ENCODE peak calls at places on chromosomes 7 and 10, in eight cellular contexts. T, O, V, B, A, W, G and L are unnamed samples. For H3K27me3, the result is how much of the 10 kb centered on the place peaks cover.

GRCh38 chr7:119664601-119665000 is 608.4 kb upstream of the KCND2 start:
- DNase-seq in A (no peak), W (no peak), V (no peak), T (peak), G (no peak), B (no peak), O (no peak), L (peak)

GRCh38 chr10:31756131-31757119 is 172.2 kb downstream of the ARHGAP12 start:
- DNase-seq in A (no peak), O (no peak), G (no peak), B (no peak), T (no peak), V (no peak), W (no peak), L (no peak)

GRCh38 chr10:132219486-132219885 is 32.7 kb downstream of the DPYSL4 start:
- DNase-seq in O (no peak), B (no peak), A (no peak), T (no peak), W (no peak), V (no peak), G (no peak), L (no peak)

GRCh38 chr10:8049874-8050560 is 4.5 kb upstream of the GATA3 start:
- DNase-seq in O (no peak), V (peak), T (peak), W (no peak), A (no peak), B (no peak), G (no peak), L (no peak)

GRCh38 chr10:48523212-48523819 is 81.6 kb downstream of the ARHGAP22 start:
- DNase-seq in B (no peak), W (peak), T (peak), V (peak), G (no peak), O (peak), A (peak), L (peak)

GRCh38 chr10:6151087-6151977 is 51.4 kb upstream of the PFKFB3 start:
- DNase-seq in B (peak), O (no peak), T (peak), W (peak), G (peak), V (peak), A (peak), L (no peak)

GRCh38 chr10:49613160-49613881 is 516 bp upstream of the CHAT start:
- DNase-seq in W (no peak), G (no peak), T (no peak), V (no peak), A (peak), B (no peak), O (no peak), L (no peak)

GRCh38 chr7:105268511-105269392 is 120.0 kb downstream of the SRPK2 start:
- DNase-seq in T (peak), A (no peak), B (no peak), V (no peak), G (peak), W (no peak), O (no peak), L (peak)

GRCh38 chr7:32228601-32229000 is 158.4 kb upstream of the PDE1C start:
- DNase-seq in B (no peak), A (no peak), T (no peak), O (no peak), V (no peak), G (no peak), W (no peak), L (no peak)

GRCh38 chr7:147909712-147910111 is 680.9 kb upstream of the C7orf33 start:
- DNase-seq in W (no peak), O (no peak), T (no peak), A (no peak), V (no peak), G (no peak), B (no peak), L (no peak)

GRCh38 chr10:34498821-34499220 is 316.3 kb downstream of the PARD3 start:
- DNase-seq in A (no peak), O (no peak), W (no peak), V (no peak), B (no peak), G (no peak), T (no peak), L (no peak)

GRCh38 chr7:55050286-55050685 is 31.5 kb downstream of the EGFR start:
- DNase-seq in B (no peak), V (no peak), G (no peak), O (no peak), W (no peak), A (no peak), T (no peak), L (no peak)

GRCh38 chr7:55053651-55054226 is 34.9 kb downstream of the EGFR start:
- DNase-seq in T (no peak), A (peak), O (no peak), V (no peak), W (no peak), B (no peak), G (peak), L (no peak)

GRCh38 chr7:55052726-55053431 is 34.1 kb downstream of the EGFR start:
- DNase-seq in T (no peak), B (no peak), W (no peak), O (no peak), G (no peak), V (no peak), A (no peak), L (no peak)

GRCh38 chr7:55054252-55054651 is 35.4 kb downstream of the EGFR start:
- DNase-seq in V (no peak), O (no peak), W (no peak), A (peak), B (no peak), T (no peak), G (peak), L (no peak)

DNA sequence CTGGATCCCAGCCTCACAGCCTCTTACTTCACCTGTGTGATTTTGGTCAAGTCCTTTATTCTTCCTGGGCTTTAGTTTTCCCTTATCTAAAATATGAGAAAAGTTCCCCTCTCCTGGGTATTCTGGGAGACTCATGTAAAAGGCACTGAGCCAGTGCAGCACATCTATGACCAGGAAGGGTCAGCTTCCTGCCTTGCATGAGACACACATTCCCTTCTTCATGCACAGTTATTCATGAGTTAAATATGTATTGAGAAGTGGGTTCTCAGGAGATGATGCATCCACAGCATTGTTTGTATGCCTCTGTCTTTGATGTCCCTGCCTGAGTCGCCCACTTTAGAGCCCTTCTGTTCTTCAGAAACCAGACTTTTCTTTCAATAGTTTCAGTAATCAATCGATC is 33.3 kb downstream of the EGFR start:
- DNase-seq in B (no peak), T (peak), A (no peak), O (no peak), V (no peak), W (no peak), G (no peak), L (no peak)
- H3K27ac ChIP-seq in B (no peak), T (no peak), A (no peak), O (peak), V (no peak), W (no peak), G (no peak), L (peak)

DNA sequence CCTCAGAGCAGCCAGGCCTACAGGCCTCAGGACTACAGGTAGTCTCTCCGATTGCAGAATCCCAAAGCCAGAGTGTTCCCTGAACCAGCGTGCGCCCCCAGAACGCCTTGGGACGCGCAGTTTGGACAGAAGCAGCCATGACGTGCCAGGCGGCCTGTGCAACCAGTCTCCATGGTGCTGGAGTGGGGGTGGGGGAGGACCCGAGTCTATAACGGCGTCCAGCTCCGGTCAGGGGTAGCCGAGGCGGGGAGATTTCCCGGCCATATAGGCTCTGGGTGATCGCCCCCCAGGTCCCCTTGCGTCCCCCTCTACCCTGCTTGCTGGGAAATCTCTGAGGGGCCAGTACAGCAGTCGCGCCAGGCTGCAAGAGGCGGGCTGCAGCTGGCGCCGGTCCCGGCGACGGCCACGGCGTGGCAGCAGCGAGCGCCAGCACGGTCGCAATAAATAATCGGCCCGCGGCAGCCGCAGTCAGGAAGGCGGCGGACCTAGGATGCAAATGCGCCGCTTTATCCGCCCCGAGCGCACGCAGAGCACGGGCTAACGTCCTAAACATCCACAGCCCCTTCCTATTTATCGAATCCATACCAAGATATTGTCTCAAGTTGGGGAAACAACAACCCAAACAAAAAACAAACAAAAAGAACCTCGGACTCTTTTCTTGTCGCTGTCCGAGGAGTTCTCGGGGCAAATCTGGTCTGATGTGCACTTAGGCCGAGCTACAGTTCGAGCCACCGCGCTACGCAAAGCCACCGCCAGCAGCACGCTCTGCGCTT is 1.6 kb downstream of the HOXA3 start:
- DNase-seq in B (peak), A (peak), V (peak), W (peak), O (peak), G (peak), T (peak), L (no peak)
- H3K27me3 ChIP-seq in B (half or more), A (under half), V (half or more), W (half or more), O (under half), G (under half), T (under half), L (under half)

GRCh38 chr7:137578541-137578940 is 235.0 kb upstream of the PTN start:
- DNase-seq in A (no peak), B (no peak), T (peak), G (no peak), O (no peak), V (no peak), W (no peak), L (no peak)
- H3K27ac ChIP-seq in A (no peak), B (no peak), T (peak), G (no peak), O (peak), V (no peak), W (no peak), L (no peak)

GRCh38 chr7:109963741-109964140 is 1127.2 kb upstream of the LRRN3 start:
- DNase-seq in O (no peak), B (no peak), A (no peak), V (no peak), W (no peak), G (no peak), T (no peak), L (no peak)
- H3K27me3 ChIP-seq in O (under half), B (under half), A (under half), V (under half), W (under half), G (under half), T (under half), L (under half)

GRCh38 chr7:122430710-122431109 is 126.2 kb upstream of the FEZF1 start:
- DNase-seq in B (no peak), O (no peak), G (no peak), V (no peak), A (no peak), T (peak), W (no peak), L (no peak)
- H3K27ac ChIP-seq in B (no peak), O (no peak), G (no peak), V (no peak), A (no peak), T (no peak), W (no peak), L (no peak)

DNA sequence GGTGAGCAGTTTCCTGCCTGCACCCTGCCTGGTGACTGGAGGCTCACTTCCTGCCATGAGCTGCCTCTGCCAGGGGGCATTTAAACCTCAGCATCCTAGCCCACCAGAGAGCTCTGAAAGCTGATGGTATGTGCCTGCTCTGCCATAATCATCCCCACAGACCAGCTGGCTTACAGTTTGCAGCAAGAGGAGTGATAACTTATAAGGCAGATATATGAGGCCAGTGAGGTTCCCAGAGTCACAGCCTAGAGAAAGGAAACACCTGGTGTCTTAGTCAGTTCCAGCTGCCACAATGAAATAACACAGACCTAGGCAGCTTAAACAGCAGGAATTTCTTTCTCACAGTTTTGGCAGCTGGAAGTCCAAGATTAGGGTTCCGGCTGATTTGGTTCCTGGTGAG is 232.0 kb downstream of the PAXIP1 start:
- DNase-seq in W (no peak), O (no peak), B (no peak), G (no peak), T (no peak), V (no peak), A (no peak), L (no peak)
- H3K27me3 ChIP-seq in W (under half), O (under half), B (under half), G (under half), T (under half), V (under half), A (under half), L (under half)